ENCODE peak calls at places on chromosomes 13 and 19, in seven cellular contexts. R, U, J, C, E, K and A are unnamed samples.

GRCh38 chr19:24054044-24054935 is 32.7 kb upstream of the ZNF254 start:
- DNase-seq in R (peak; percentile 31), U (peak; percentile 72), J (no peak), C (peak; percentile 58), E (no peak), K (no peak), A (peak; percentile 13)

GRCh38 chr19:35851213-35852028 is 883 bp downstream of the NPHS1 start:
- DNase-seq in R (no peak), U (no peak), J (no peak), C (no peak), E (no peak), K (no peak), A (no peak)

GRCh38 chr19:6464070-6464873 is at the start of gene CRB3:
- DNase-seq in R (no peak), U (no peak), J (peak; percentile 26), C (peak; percentile 85), E (peak; percentile 84), K (no peak), A (peak; percentile 40)

GRCh38 chr13:79056706-79057105 is 349.3 kb downstream of the RBM26 start:
- DNase-seq in R (no peak), U (no peak), J (no peak), C (no peak), E (no peak), K (no peak), A (no peak)

GRCh38 chr19:41882568-41883462 is at the start of gene ARHGEF1:
- DNase-seq in R (peak; percentile 40), U (no peak), J (peak; percentile 43), C (peak; percentile 69), E (no peak), K (no peak), A (peak; percentile 90)

GRCh38 chr19:11530432-11530831 is 1.5 kb upstream of the ECSIT start:
- DNase-seq in R (peak; percentile 90), U (no peak), J (no peak), C (no peak), E (no peak), K (peak; percentile 85), A (peak; percentile 56)

GRCh38 chr19:31520633-31521032 is 171.4 kb upstream of the TSHZ3 start:
- DNase-seq in R (no peak), U (no peak), J (no peak), C (no peak), E (no peak), K (no peak), A (no peak)

GRCh38 chr13:113596321-113597200 is 12.0 kb downstream of the TFDP1 start:
- DNase-seq in R (no peak), U (no peak), J (no peak), C (peak; percentile 56), E (no peak), K (no peak), A (no peak)

GRCh38 chr13:91017031-91017668 is 330.3 kb upstream of the MIR17HG start:
- DNase-seq in R (peak; percentile 58), U (no peak), J (no peak), C (no peak), E (no peak), K (no peak), A (peak; percentile 53)

GRCh38 chr19:49152218-49152550 is 3.0 kb downstream of the HRC start:
- DNase-seq in R (no peak), U (no peak), J (no peak), C (no peak), E (no peak), K (no peak), A (no peak)

GRCh38 chr13:50410921-50411712 is 395.9 kb downstream of the KCNRG start:
- DNase-seq in R (peak; percentile 81), U (peak; percentile 50), J (no peak), C (peak; percentile 57), E (no peak), K (no peak), A (peak; percentile 67)

GRCh38 chr13:51412431-51412830 is 40.4 kb downstream of the INTS6 start:
- DNase-seq in R (no peak), U (no peak), J (no peak), C (no peak), E (no peak), K (no peak), A (no peak)

GRCh38 chr19:18771328-18772242 is 19.5 kb downstream of the COMP start:
- DNase-seq in R (no peak), U (no peak), J (no peak), C (no peak), E (no peak), K (no peak), A (no peak)

GRCh38 chr13:98208606-98209005 is 31.5 kb upstream of the RNF113B start:
- DNase-seq in R (no peak), U (no peak), J (no peak), C (no peak), E (no peak), K (no peak), A (no peak)

GRCh38 chr19:52066258-52066866 is 17.7 kb upstream of the ZNF432 start:
- DNase-seq in R (no peak), U (no peak), J (no peak), C (no peak), E (no peak), K (no peak), A (no peak)

GRCh38 chr13:25738342-25738771 is 313.5 kb downstream of the SHISA2 start:
- DNase-seq in R (peak; percentile 62), U (no peak), J (no peak), C (no peak), E (no peak), K (no peak), A (no peak)

GRCh38 chr13:85080726-85081125 is 718.5 kb downstream of the SLITRK6 start:
- DNase-seq in R (no peak), U (no peak), J (no peak), C (no peak), E (no peak), K (no peak), A (no peak)

GRCh38 chr19:7554990-7555864 is 19.7 kb downstream of the PNPLA6 start:
- DNase-seq in R (no peak), U (no peak), J (no peak), C (peak; percentile 59), E (no peak), K (no peak), A (peak; percentile 34)

GRCh38 chr13:33644607-33645543 is 173.1 kb upstream of the RFC3 start:
- DNase-seq in R (peak; percentile 75), U (no peak), J (no peak), C (no peak), E (no peak), K (no peak), A (no peak)

GRCh38 chr19:10328558-10329429 is 4.5 kb downstream of the RAVER1 start:
- DNase-seq in R (no peak), U (no peak), J (no peak), C (no peak), E (no peak), K (no peak), A (no peak)

GRCh38 chr19:19280561-19280960 is 7.5 kb upstream of the TM6SF2 start:
- DNase-seq in R (peak; percentile 19), U (no peak), J (no peak), C (no peak), E (no peak), K (no peak), A (no peak)

GRCh38 chr13:40026741-40027140 is 371.3 kb downstream of the COG6 start:
- DNase-seq in R (no peak), U (no peak), J (no peak), C (no peak), E (no peak), K (no peak), A (no peak)

GRCh38 chr19:31701146-31701545 is 351.9 kb upstream of the TSHZ3 start:
- DNase-seq in R (no peak), U (no peak), J (no peak), C (no peak), E (no peak), K (no peak), A (no peak)

GRCh38 chr19:17352608-17353280 is 15.4 kb downstream of the GTPBP3 start:
- DNase-seq in R (peak; percentile 53), U (no peak), J (no peak), C (no peak), E (no peak), K (no peak), A (no peak)

GRCh38 chr19:54457773-54458647 is 5.6 kb downstream of the LENG9 start:
- DNase-seq in R (no peak), U (no peak), J (no peak), C (no peak), E (no peak), K (no peak), A (no peak)

GRCh38 chr13:110644892-110645521 is 29.7 kb downstream of the NAXD start:
- DNase-seq in R (peak; percentile 65), U (no peak), J (peak; percentile 11), C (no peak), E (no peak), K (no peak), A (no peak)

GRCh38 chr19:53311044-53311443 is 22.5 kb upstream of the ZNF845 start:
- DNase-seq in R (no peak), U (no peak), J (no peak), C (no peak), E (no peak), K (no peak), A (no peak)